ENCODE peak calls at places on chromosomes 7 and 10, in five cellular contexts. One of them, this sample, is unnamed.

GRCh38 chr7:12137283-12137682 is 73.8 kb upstream of the TMEM106B start:
- DNase-seq in SHP77: no peak
- DNase-seq in IMR-90: no peak
- DNase-seq in activated effector memory CD4-positive, alpha-beta T cell treated with anti-CD3 and anti-CD28 coated beads, Interleukin-2, amount 50 U/mL, for 16 hours: no peak
- DNase-seq in amniotic epithelial cell: peak; percentile 57
- DNase-seq in this sample: no peak

GRCh38 chr10:73999703-74000102 is 1.8 kb downstream of the VCL start:
- DNase-seq in amniotic epithelial cell: no peak
- DNase-seq in activated effector memory CD4-positive, alpha-beta T cell treated with anti-CD3 and anti-CD28 coated beads, Interleukin-2, amount 50 U/mL, for 16 hours: no peak
- DNase-seq in SHP77: no peak
- DNase-seq in IMR-90: peak; percentile 59
- DNase-seq in this sample: no peak

GRCh38 chr10:69496352-69497234 is 45.3 kb downstream of the TSPAN15 start:
- DNase-seq in activated effector memory CD4-positive, alpha-beta T cell treated with anti-CD3 and anti-CD28 coated beads, Interleukin-2, amount 50 U/mL, for 16 hours: peak; percentile 57
- DNase-seq in amniotic epithelial cell: no peak
- DNase-seq in IMR-90: no peak
- DNase-seq in SHP77: no peak
- DNase-seq in this sample: no peak

GRCh38 chr7:131895541-131896173 is 339.2 kb upstream of the PODXL start:
- DNase-seq in SHP77: no peak
- DNase-seq in IMR-90: peak; percentile 70
- DNase-seq in amniotic epithelial cell: no peak
- DNase-seq in activated effector memory CD4-positive, alpha-beta T cell treated with anti-CD3 and anti-CD28 coated beads, Interleukin-2, amount 50 U/mL, for 16 hours: no peak
- DNase-seq in this sample: peak; percentile 22

GRCh38 chr10:26800468-26800867 is 60.3 kb downstream of the ABI1 start:
- DNase-seq in amniotic epithelial cell: no peak
- DNase-seq in IMR-90: no peak
- DNase-seq in activated effector memory CD4-positive, alpha-beta T cell treated with anti-CD3 and anti-CD28 coated beads, Interleukin-2, amount 50 U/mL, for 16 hours: no peak
- DNase-seq in SHP77: no peak
- DNase-seq in this sample: no peak

GRCh38 chr7:155166673-155167370 is 96.7 kb downstream of the HTR5A start:
- DNase-seq in activated effector memory CD4-positive, alpha-beta T cell treated with anti-CD3 and anti-CD28 coated beads, Interleukin-2, amount 50 U/mL, for 16 hours: peak; percentile 59
- DNase-seq in SHP77: no peak
- DNase-seq in amniotic epithelial cell: peak; percentile 95
- DNase-seq in IMR-90: peak; percentile 46
- DNase-seq in this sample: peak; percentile 50

GRCh38 chr10:1594372-1595241 is 142.7 kb downstream of the ADARB2 start:
- DNase-seq in amniotic epithelial cell: no peak
- DNase-seq in SHP77: no peak
- DNase-seq in IMR-90: no peak
- DNase-seq in activated effector memory CD4-positive, alpha-beta T cell treated with anti-CD3 and anti-CD28 coated beads, Interleukin-2, amount 50 U/mL, for 16 hours: no peak
- DNase-seq in this sample: no peak

GRCh38 chr7:69708857-69709256 is 110.6 kb downstream of the AUTS2 start:
- DNase-seq in amniotic epithelial cell: no peak
- DNase-seq in SHP77: no peak
- DNase-seq in IMR-90: no peak
- DNase-seq in activated effector memory CD4-positive, alpha-beta T cell treated with anti-CD3 and anti-CD28 coated beads, Interleukin-2, amount 50 U/mL, for 16 hours: no peak
- DNase-seq in this sample: no peak

GRCh38 chr7:130486114-130486962 is 5.5 kb upstream of the MEST start:
- DNase-seq in activated effector memory CD4-positive, alpha-beta T cell treated with anti-CD3 and anti-CD28 coated beads, Interleukin-2, amount 50 U/mL, for 16 hours: peak; percentile 82
- DNase-seq in SHP77: peak; percentile 95
- DNase-seq in amniotic epithelial cell: peak; percentile 43
- DNase-seq in IMR-90: no peak
- DNase-seq in this sample: no peak

GRCh38 chr7:44293561-44294324 is 31.7 kb downstream of the CAMK2B start:
- DNase-seq in IMR-90: no peak
- DNase-seq in SHP77: no peak
- DNase-seq in activated effector memory CD4-positive, alpha-beta T cell treated with anti-CD3 and anti-CD28 coated beads, Interleukin-2, amount 50 U/mL, for 16 hours: peak; percentile 30
- DNase-seq in amniotic epithelial cell: no peak
- DNase-seq in this sample: no peak

GRCh38 chr10:67912330-67912946 is 28.0 kb downstream of the SIRT1 start:
- DNase-seq in activated effector memory CD4-positive, alpha-beta T cell treated with anti-CD3 and anti-CD28 coated beads, Interleukin-2, amount 50 U/mL, for 16 hours: no peak
- DNase-seq in amniotic epithelial cell: peak; percentile 47
- DNase-seq in SHP77: no peak
- DNase-seq in IMR-90: peak; percentile 25
- DNase-seq in this sample: no peak

GRCh38 chr10:31188792-31189406 is 130.1 kb upstream of the ZEB1 start:
- DNase-seq in SHP77: no peak
- DNase-seq in IMR-90: peak; percentile 76
- DNase-seq in amniotic epithelial cell: peak; percentile 13
- DNase-seq in activated effector memory CD4-positive, alpha-beta T cell treated with anti-CD3 and anti-CD28 coated beads, Interleukin-2, amount 50 U/mL, for 16 hours: no peak
- DNase-seq in this sample: no peak

GRCh38 chr10:110446954-110447608 is 50.6 kb upstream of the DUSP5 start:
- DNase-seq in IMR-90: peak; percentile 95
- DNase-seq in amniotic epithelial cell: peak; percentile 94
- DNase-seq in SHP77: no peak
- DNase-seq in activated effector memory CD4-positive, alpha-beta T cell treated with anti-CD3 and anti-CD28 coated beads, Interleukin-2, amount 50 U/mL, for 16 hours: peak; percentile 22
- DNase-seq in this sample: peak; percentile 67

GRCh38 chr7:43756368-43757072 is 2.0 kb upstream of the BLVRA start:
- DNase-seq in IMR-90: peak; percentile 85
- DNase-seq in activated effector memory CD4-positive, alpha-beta T cell treated with anti-CD3 and anti-CD28 coated beads, Interleukin-2, amount 50 U/mL, for 16 hours: no peak
- DNase-seq in amniotic epithelial cell: peak; percentile 74
- DNase-seq in SHP77: no peak
- DNase-seq in this sample: no peak